ENCODE peak calls at places on chromosomes 5 and 9, in nine cellular contexts. T, U, G, I, Y, W, L, X and C are unnamed samples.

GRCh38 chr5:393846-394275 is 49.1 kb upstream of the EXOC3 start:
- DNase-seq in G (no peak), W (peak; percentile 50), Y (no peak), U (no peak), T (peak; percentile 77), L (no peak), X (no peak), I (no peak), C (no peak)

GRCh38 chr5:67031689-67032088 is 164.9 kb downstream of the CD180 start:
- DNase-seq in X (no peak), I (no peak), L (no peak), G (no peak), Y (no peak), W (no peak), T (no peak), U (no peak), C (no peak)

GRCh38 chr5:150266807-150267408 is 22.7 kb downstream of the CAMK2A start:
- DNase-seq in T (peak; percentile 31), I (no peak), X (no peak), U (no peak), L (no peak), G (no peak), W (no peak), Y (peak; percentile 59), C (no peak)

GRCh38 chr5:502325-503079 is 21.7 kb downstream of the SLC9A3 start:
- DNase-seq in X (no peak), I (no peak), W (no peak), Y (no peak), G (no peak), U (no peak), T (no peak), L (no peak), C (no peak)

GRCh38 chr5:44909009-44909408 is 100.3 kb downstream of the MRPS30 start:
- DNase-seq in I (no peak), X (no peak), Y (no peak), T (no peak), W (no peak), G (no peak), L (no peak), U (no peak), C (no peak)

GRCh38 chr5:34886718-34887117 is 28.6 kb downstream of the RAD1 start:
- DNase-seq in I (no peak), W (no peak), L (no peak), X (no peak), T (no peak), Y (no peak), G (no peak), U (no peak), C (no peak)

GRCh38 chr9:131297903-131298302 is 8.4 kb downstream of the PLPP7 start:
- DNase-seq in T (peak; percentile 61), I (no peak), Y (no peak), W (no peak), U (no peak), L (no peak), G (no peak), X (no peak), C (no peak)

GRCh38 chr5:139435676-139436075 is 3.6 kb downstream of the DNAJC18 start:
- DNase-seq in T (no peak), W (no peak), X (no peak), U (no peak), L (no peak), I (no peak), G (no peak), Y (no peak), C (no peak)

GRCh38 chr5:149799119-149799623 is 69.1 kb downstream of the PPARGC1B start:
- DNase-seq in U (peak; percentile 19), I (peak; percentile 96), X (no peak), W (peak; percentile 54), Y (peak; percentile 56), L (no peak), T (peak; percentile 94), G (no peak), C (peak; percentile 94)